ENCODE peak calls at places on chromosome 3, in six cellular contexts. K is fibroblast of lung, Z is astrocyte, Q is endothelial cell of umbilical vein, O is DND-41, M is mammary epithelial cell. E is an unnamed sample.

GRCh38 chr3:18424213-18424861 is 802 bp downstream of the SATB1 start:
- DNase-seq in Q (no peak), M (no peak), Z (no peak), K (no peak), O (peak), E (no peak)

GRCh38 chr3:149567307-149567861 is 90.4 kb downstream of the WWTR1 start:
- DNase-seq in Q (peak), K (no peak), O (no peak), M (no peak), Z (no peak), E (no peak)

GRCh38 chr3:186361246-186361611 is 805 bp downstream of the DGKG start:
- DNase-seq in K (no peak), O (no peak), M (no peak), Q (no peak), Z (no peak), E (no peak)

GRCh38 chr3:30583973-30584372 is 22.4 kb upstream of the TGFBR2 start:
- DNase-seq in K (no peak), Q (no peak), O (no peak), M (no peak), Z (no peak), E (no peak)

GRCh38 chr3:49357466-49358216 is 512 bp downstream of the GPX1 start:
- DNase-seq in K (peak), Q (peak), M (peak), Z (peak), O (peak), E (peak)

GRCh38 chr3:63878394-63879089 is 14.9 kb downstream of the ATXN7 start:
- DNase-seq in Q (no peak), M (no peak), O (no peak), K (no peak), Z (no peak), E (no peak)

GRCh38 chr3:13715961-13716360 is 163.9 kb downstream of the WNT7A start:
- DNase-seq in O (no peak), K (no peak), M (no peak), Q (no peak), Z (no peak), E (no peak)

GRCh38 chr3:138593488-138594149 is 441 bp downstream of the CEP70 start:
- DNase-seq in M (no peak), K (no peak), Z (no peak), O (no peak), Q (no peak), E (peak)

GRCh38 chr3:7062714-7063113 is 201.8 kb downstream of the GRM7 start:
- DNase-seq in Q (no peak), K (no peak), M (no peak), Z (no peak), O (no peak), E (no peak)

GRCh38 chr3:107216711-107217110 is 160.5 kb upstream of the CCDC54 start:
- DNase-seq in K (peak), M (peak), Z (peak), O (no peak), Q (no peak), E (peak)

GRCh38 chr3:161310649-161311423 is 60.5 kb downstream of the SPTSSB start:
- DNase-seq in M (no peak), Q (no peak), K (no peak), O (peak), Z (no peak), E (no peak)

GRCh38 chr3:123361019-123361418 is 87.9 kb downstream of the ADCY5 start:
- DNase-seq in Z (no peak), O (no peak), M (no peak), Q (no peak), K (no peak), E (no peak)

DNA sequence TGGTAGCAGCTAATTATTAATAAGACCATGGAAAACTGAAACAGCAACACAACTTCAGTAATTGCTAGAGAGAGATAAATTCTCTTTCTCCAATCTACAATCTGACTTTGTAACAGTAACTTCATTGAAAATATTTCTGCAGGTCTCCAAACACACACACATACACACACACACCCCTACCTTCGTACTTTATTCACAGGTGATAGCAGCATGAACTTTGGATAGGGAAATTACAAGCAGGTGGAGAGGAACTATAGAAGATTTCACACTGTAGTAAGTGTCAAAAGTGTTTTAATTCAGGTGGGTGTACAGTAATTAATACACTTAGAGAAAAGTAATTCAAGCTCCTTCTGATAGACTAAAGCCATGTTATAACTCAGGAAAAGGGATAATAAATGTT is 587.5 kb downstream of the TUSC7 start:
- DNase-seq in M (no peak), O (no peak), Q (no peak), K (no peak), Z (no peak), E (no peak)
- TF ChIP-seq EZH2 in M (no peak), O (no peak), Q (no peak), K (no peak), Z (no peak), E (no peak)

GRCh38 chr3:70748593-70748992 is 436.2 kb upstream of the MDFIC2 start:
- DNase-seq in Z (no peak), O (no peak), Q (no peak), M (no peak), K (no peak), E (no peak)
- H3K27ac ChIP-seq in Z (no peak), O (no peak), Q (no peak), M (no peak), K (no peak), E (no peak)

DNA sequence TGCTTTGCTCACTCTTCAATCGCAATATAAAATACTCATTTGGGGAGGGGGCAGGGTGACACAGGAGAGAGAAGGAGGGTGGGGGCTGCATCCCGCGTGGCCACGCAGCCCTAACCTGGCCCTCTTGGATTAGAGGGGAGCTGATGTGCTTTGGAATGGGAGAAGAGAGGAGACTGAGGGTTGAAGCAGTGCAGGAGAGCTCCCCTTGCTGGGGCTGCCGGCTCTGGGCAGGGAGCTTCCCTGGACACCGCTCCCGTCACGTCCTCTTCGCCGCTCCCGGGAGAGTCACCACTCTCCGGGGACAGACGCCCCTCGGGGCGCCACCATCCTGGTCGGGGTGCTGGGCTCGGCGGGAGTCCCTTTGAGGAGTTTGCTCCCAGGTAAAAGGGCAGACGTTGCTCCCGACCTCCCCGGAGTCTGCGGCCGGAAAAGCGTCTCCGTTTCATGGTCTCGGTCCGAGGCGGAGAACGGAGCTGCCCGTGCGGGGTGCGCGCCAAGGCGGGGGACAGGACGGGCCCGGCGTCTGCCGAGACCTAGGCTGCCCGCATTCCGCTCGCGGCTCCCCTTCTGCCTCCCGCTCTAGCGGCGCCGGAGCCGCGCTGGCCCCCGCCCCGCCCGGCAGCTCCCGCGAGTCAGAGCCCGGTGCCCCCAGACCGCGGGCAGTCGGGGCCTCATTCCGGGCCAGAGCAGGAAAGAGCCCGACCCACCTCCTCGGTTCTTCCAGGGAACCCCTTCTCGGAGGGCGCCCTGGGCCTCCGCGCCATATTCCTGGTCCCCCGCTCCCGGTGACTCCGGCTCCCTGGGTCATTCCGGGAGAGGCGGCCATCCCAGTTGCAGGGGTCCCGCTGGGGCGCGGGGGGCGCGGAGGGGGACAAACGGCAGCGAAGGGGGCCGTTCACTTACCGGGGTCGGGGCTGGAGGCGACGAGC is 603 bp downstream of the SLC7A14 start:
- DNase-seq in M (no peak), K (no peak), Q (peak), Z (no peak), O (no peak), E (peak)
- TF ChIP-seq EZH2 in M (peak), K (peak), Q (peak), Z (peak), O (no peak), E (peak)

GRCh38 chr3:99845999-99846398 is 28.3 kb downstream of the CMSS1 start:
- DNase-seq in Z (no peak), M (no peak), K (no peak), Q (no peak), O (no peak), E (peak)
- H3K27ac ChIP-seq in Z (no peak), M (no peak), K (peak), Q (no peak), O (no peak), E (peak)

DNA sequence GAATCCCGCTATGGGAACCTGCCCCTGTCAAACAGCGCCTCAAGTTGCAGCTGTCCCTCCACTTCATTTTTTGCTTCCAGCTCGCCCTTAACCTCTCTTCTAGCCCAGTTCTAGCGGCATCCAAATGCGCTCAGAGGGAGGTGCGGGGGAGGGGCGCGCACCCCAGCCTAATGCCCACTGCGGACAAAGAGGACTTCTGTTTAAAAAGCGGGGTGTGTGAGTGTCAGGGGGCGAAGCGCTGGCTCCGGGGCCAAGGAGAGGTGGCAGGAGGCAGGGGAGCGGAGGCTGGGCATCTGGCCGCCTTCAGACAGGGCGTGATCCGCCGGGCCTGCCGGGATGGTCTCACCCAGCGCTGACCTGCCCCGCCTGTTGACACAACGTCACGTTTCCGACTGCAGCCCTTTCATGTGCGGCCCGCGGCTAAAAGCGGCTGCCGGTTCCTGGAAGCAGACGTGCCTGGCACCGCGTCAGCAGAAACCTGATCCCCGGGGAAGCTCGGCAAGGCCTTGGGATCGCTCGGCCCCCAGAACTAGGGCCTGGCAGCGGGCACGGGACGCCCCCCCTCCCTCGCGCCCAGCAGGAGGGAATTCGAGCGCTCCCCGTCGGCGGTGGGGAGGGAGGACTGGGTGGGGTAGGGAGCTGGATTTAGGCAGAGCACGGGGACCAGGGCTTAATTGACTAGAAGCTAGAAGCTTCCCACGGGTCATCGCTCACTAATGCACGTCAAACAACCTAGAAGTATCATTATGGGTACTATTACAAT is 7.6 kb downstream of the BHLHE40 start:
- DNase-seq in M (peak), O (peak), K (peak), Z (peak), Q (peak), E (peak)
- TF ChIP-seq EZH2 in M (no peak), O (no peak), K (no peak), Z (no peak), Q (no peak), E (no peak)

DNA sequence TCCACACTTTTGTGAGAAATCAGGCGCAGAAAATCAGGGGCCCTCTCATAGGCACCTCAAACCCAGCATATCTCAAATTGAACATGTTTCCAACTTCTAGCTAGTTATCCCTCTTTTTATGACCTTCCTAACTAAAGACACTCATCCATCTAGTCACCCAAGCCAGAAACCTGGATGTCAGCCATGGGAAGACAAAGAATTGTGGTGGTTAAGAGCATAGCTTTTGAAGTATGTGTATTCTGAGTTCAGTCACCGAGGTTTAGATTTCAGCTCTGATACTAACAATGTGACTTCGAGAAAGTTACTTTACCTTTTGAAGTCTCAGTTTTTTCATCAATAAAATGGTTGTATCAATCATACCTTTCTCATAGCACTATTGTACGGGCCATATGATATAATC is 495.5 kb downstream of the NLGN1 start:
- DNase-seq in Z (peak), Q (peak), M (peak), K (peak), O (no peak), E (peak)
- H3K27ac ChIP-seq in Z (peak), Q (peak), M (no peak), K (no peak), O (no peak), E (peak)

DNA sequence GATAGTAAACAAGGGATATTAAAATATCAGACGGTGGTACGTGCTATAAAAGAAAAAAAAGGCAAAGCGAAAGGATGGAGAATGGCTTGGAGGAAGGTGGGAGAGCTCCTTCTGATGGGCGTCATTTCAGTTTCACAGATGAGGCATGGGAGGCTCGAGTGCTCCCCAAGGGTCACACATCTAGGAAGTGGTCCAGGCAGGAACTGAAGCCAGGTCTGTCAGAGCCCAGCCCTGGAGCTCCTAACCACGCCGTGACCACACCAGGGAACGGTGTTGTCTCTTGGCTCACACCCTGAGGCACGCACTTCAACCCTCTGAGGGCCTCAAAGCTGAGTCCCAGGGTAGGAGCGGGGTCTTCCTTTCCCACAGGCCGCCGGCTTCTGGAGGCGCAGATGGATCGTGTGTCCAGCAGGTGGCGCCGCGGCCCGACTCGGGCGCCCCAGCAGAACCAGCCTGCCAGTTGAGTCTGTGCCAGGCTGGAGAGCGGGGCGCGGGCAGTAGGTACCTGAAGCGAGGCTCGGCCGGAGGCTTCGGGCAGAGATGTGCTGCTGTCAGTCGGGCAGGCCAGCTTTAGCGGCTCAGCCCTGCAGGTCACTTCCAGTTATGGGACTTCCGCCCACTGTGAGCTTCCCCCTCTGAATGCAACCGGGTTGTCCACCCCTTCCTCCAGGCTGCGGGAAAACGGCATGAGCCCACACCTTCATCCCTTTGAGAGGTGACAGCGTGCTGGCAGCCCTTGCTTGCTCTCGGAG is 68.1 kb downstream of the SLC6A1 start:
- DNase-seq in Q (peak), O (peak), Z (peak), K (peak), M (peak), E (peak)
- TF ChIP-seq EZH2 in Q (no peak), O (no peak), Z (no peak), K (no peak), M (no peak), E (no peak)

DNA sequence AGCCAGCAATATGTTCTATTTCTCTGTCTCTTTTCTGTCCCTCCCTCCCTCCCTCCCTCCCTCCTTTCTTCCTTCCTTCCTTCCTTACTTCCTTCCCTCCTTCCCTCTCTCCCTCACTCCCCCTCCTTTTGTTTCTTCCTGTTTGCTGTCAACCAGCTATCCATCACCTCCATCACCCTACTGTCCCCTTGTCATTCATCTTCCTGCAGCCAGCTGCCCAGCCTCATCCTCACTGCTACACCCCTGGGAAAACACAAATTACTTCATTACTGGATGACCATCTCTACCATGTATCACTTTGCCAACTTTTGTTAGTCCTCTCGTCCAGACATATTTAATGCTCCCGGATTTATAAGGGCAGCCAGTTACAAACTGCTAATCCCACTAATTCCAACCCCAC is 34.0 kb downstream of the SETMAR start:
- DNase-seq in M (no peak), Z (no peak), O (no peak), Q (no peak), K (no peak), E (no peak)
- H3K27ac ChIP-seq in M (no peak), Z (no peak), O (no peak), Q (no peak), K (no peak), E (no peak)

GRCh38 chr3:66348696-66349095 is 127.9 kb downstream of the SLC25A26 start:
- DNase-seq in M (no peak), O (no peak), K (no peak), Q (peak), Z (no peak), E (no peak)

GRCh38 chr3:66353039-66353438 is 132.2 kb downstream of the SLC25A26 start:
- DNase-seq in Z (no peak), M (no peak), K (no peak), Q (no peak), O (no peak), E (no peak)

GRCh38 chr3:66353530-66353929 is 132.7 kb downstream of the SLC25A26 start:
- DNase-seq in Q (no peak), M (no peak), Z (peak), O (no peak), K (peak), E (peak)

GRCh38 chr3:66354001-66354400 is 133.2 kb downstream of the SLC25A26 start:
- DNase-seq in Z (no peak), Q (peak), K (no peak), M (no peak), O (no peak), E (no peak)

DNA sequence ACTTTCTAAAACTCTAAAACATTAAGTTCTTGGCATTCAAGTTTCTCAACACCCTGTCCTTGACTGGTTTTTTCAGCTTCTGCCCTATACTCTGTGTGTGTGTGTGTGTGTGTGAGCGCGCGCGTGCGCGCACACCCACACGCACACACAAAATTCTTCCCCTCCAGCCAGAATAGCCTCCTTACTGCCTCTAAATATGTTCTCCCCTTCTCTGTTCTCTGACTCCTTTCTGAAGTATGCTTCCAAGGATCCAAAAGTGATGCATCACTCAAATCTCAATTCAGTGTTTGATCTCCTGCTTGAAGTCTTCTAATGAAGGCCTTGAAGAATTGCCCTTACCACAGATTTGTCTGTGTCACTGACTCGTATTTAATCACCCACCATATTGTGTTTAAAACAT is 129.8 kb downstream of the SLC25A26 start:
- DNase-seq in O (no peak), K (peak), Q (no peak), Z (peak), M (no peak), E (peak)
- TF ChIP-seq EZH2 in O (no peak), K (no peak), Q (no peak), Z (no peak), M (no peak), E (no peak)

GRCh38 chr3:66152336-66152735 is 68.5 kb upstream of the SLC25A26 start:
- DNase-seq in O (no peak), M (no peak), Z (no peak), K (no peak), Q (no peak), E (no peak)

GRCh38 chr3:66144792-66145733 is 75.7 kb upstream of the SLC25A26 start:
- DNase-seq in M (peak), Z (peak), O (no peak), Q (no peak), K (peak), E (peak)

GRCh38 chr3:66150977-66151376 is 69.8 kb upstream of the SLC25A26 start:
- DNase-seq in K (no peak), Z (no peak), M (no peak), Q (no peak), O (no peak), E (no peak)

GRCh38 chr3:66153471-66153870 is 67.3 kb upstream of the SLC25A26 start:
- DNase-seq in Z (peak), O (no peak), Q (no peak), M (no peak), K (peak), E (peak)

DNA sequence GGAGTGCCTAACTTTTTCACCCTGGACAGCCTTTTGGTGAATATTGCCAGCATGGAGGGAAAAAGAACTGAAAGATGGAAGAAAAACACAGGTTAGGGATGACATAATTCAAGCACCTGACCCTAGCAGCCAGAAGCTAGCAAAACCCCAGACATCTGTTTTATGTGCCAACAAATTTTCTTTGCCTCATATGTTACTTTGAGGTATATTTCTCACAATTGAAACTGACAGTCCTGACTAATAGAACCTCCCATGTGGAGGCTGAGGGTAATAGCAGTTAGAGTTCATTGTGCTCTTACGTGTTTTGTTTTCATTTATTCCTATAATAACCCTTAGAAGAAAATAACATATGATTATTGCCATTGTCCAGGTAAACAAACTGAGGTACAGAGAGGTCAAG is 71.5 kb upstream of the SLC25A26 start:
- DNase-seq in M (no peak), K (peak), Z (peak), O (no peak), Q (no peak), E (no peak)
- H3K27ac ChIP-seq in M (no peak), K (no peak), Z (no peak), O (no peak), Q (no peak), E (no peak)